ENCODE peak calls at places on chromosomes 2 and 18, in four cellular contexts. M, N, E and F are unnamed samples. For H3K4me1, the result is how much of the 10 kb centered on the place peaks cover.

GRCh38 chr2:235050992-235051351 is 99.2 kb downstream of the SH3BP4 start:
- DNase-seq in M (peak), E (peak), N (no peak), F (peak)

GRCh38 chr2:150806336-150806735 is 318.9 kb upstream of the RND3 start:
- DNase-seq in M (no peak), E (no peak), N (no peak), F (no peak)

GRCh38 chr2:239443102-239443620 is 42.3 kb upstream of the HDAC4 start:
- DNase-seq in M (no peak), N (no peak), E (no peak), F (no peak)

GRCh38 chr2:221539246-221539645 is 32.9 kb downstream of the EPHA4 start:
- DNase-seq in N (no peak), E (no peak), M (no peak), F (no peak)

GRCh38 chr2:228938629-228939028 is 332.5 kb downstream of the PID1 start:
- DNase-seq in E (no peak), N (no peak), M (no peak), F (no peak)

GRCh38 chr2:18176679-18177215 is 298.3 kb downstream of the KCNS3 start:
- DNase-seq in N (no peak), M (no peak), E (no peak), F (no peak)

GRCh38 chr2:28358668-28359201 is 33.9 kb upstream of the FOSL2 start:
- DNase-seq in N (no peak), M (no peak), E (no peak), F (no peak)

GRCh38 chr2:29249666-29250253 is 134.5 kb downstream of the CLIP4 start:
- DNase-seq in E (no peak), M (no peak), N (no peak), F (no peak)

GRCh38 chr2:238133499-238134392 is 4.7 kb upstream of the KLHL30 start:
- DNase-seq in N (no peak), E (peak), M (peak), F (no peak)

GRCh38 chr2:55119711-55120487 is 69.6 kb upstream of the RTN4 start:
- DNase-seq in N (no peak), M (no peak), E (no peak), F (no peak)

GRCh38 chr2:55051026-55051866 is 995 bp upstream of the RTN4 start:
- DNase-seq in E (peak), M (peak), N (no peak), F (peak)

GRCh38 chr2:105969552-105969951 is 224.5 kb downstream of the UXS1 start:
- DNase-seq in M (no peak), N (no peak), E (no peak), F (no peak)

GRCh38 chr2:64727843-64728463 is 74.2 kb upstream of the SERTAD2 start:
- DNase-seq in M (no peak), E (no peak), N (peak), F (no peak)

GRCh38 chr2:218404351-218405145 is 4.9 kb downstream of the CTDSP1 start:
- DNase-seq in E (no peak), M (no peak), N (no peak), F (no peak)

GRCh38 chr2:213806125-213806726 is 522.0 kb downstream of the SPAG16 start:
- DNase-seq in E (no peak), M (peak), N (peak), F (no peak)
- TF ChIP-seq CTCF in E (peak), M (peak), N (peak), F (peak)

DNA sequence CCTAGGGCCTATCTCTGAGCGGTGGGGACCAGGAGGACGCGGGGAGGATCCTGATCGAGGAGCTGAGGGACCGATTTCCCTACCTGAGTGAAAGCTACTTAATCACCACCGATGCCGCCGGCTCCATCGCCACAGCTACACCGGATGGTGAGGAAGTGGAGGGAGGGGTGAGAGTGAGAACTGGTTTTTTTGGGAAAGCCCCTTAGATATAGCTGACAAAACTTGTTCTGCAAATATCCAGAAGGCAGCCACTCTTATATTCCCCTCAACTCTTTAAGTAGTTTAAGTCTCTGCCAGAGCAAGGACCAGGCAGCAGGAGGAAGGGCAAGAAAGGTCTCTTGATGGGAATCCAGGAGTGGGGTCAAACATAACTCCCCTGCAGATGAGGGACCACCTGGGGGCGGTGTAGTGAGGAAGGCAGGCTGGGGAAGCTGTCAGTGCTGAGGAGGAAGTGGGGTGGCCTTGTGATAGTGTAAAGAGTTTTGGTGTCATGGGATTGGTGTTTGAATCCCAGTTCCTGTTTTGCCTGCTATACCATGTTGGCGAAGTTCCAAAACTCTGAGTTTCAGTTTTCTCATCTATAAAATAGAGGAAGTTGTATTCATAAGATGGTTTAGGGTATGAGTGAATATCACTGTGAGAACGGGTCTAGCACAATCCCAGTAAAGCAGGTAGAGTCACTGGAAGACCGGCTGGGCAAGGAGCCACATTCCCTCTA is 3.4 kb downstream of the NAGK start:
- DNase-seq in M (no peak), E (peak), N (peak), F (no peak)
- H3K4me1 ChIP-seq in M (under half), E (half or more), N (under half), F (under half)

DNA sequence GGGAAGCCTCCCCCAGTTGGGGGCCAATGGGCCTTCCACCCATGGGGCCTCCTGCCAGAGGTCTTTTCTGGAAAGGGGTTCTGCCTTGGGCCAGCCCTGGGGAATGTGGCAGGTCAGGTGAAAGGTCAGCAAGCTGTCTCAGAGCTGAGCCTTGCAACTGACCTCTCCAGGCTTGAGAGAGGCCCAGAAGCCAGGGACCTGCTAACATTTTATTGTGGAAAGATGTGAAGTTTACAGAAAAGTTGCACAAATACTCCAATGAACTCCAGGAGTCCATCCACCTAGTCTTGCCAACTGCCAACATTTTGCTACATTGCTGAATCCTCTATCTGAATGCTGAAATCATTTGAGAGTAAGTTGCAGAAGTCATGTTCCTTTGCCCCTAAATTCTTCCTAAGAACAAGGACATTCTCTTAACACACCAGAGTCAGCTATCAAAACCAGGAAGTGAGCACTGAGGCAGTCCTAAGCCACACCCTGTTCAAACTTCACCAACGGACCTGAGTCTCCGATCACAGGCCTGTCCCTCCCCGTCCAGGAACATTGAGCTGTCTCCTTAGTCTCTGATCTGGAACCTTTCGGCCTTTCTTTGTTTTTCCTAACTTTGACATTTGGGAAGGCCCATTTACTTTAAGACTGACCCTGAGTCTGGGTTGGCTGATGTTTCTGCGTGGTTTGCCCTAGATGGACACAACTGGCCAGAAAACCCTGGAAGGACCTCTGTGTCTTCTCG is 4.0 kb downstream of the SNORC start:
- DNase-seq in M (no peak), N (no peak), E (no peak), F (no peak)
- TF ChIP-seq CTCF in M (no peak), N (no peak), E (no peak), F (no peak)

GRCh38 chr18:7683753-7684152 is 116.6 kb downstream of the PTPRM start:
- DNase-seq in N (no peak), E (no peak), M (no peak), F (no peak)
- H3K4me1 ChIP-seq in N (under half), E (half or more), M (under half), F (under half)

DNA sequence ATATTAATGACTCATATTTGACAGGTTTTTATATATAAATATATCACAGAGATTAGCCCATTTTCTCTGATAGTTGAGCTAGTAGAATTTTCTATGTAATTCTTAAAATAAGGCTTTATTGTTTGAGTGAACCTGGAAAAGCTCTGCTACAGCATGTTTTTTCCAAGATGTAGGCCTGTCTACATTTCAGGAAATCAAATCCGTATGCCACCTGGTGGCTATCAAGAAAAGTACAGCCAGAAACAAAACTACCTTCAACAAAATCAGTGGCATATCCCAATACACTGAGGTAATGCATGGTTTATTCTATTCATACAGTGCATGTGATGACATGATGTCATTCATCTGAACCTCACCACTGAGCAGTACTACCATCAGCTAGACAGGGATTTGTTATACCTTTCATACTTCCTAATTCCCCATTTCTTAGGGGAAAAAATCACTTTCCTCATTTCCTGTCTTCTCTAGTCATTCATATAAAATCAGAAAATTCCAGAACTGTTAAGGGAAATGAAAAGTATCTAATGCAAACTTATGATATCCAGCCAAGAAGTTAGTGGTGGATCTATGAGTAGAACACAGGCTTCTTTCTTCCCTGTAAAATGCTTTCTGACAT is 310.4 kb upstream of the SYT4 start:
- DNase-seq in E (no peak), M (peak), N (peak), F (no peak)
- TF ChIP-seq CTCF in E (peak), M (peak), N (peak), F (peak)

DNA sequence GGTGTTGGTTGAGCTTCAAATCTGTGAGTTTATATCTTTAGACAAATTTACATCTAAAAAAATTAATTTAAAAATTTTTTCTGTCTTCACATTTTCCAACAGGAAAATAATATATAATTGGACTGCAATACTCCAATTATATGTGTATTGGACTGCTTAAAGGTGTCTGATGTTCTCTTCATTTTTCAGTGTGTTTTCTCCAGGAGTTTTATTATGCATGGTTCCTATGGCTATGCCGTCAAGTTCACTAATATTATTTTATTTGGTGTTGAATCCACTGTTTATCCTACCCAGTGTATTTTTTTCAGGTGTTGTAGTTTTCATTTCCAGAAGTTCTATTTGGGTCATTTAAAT is 62.1 kb upstream of the CTLA4 start:
- DNase-seq in E (no peak), N (no peak), M (no peak), F (no peak)
- H3K4me1 ChIP-seq in E (under half), N (under half), M (under half), F (under half)

GRCh38 chr2:142877265-142877756 is at the start of gene KYNU:
- DNase-seq in M (no peak), E (no peak), N (no peak), F (no peak)
- TF ChIP-seq CTCF in M (no peak), E (no peak), N (no peak), F (no peak)

GRCh38 chr2:157782057-157782845 is 93.9 kb downstream of the ACVR1 start:
- DNase-seq in E (no peak), N (peak), M (peak), F (no peak)
- H3K4me1 ChIP-seq in E (half or more), N (under half), M (under half), F (under half)

GRCh38 chr2:191501390-191502168 is 176.4 kb upstream of the NABP1 start:
- DNase-seq in M (peak), N (no peak), E (no peak), F (no peak)
- TF ChIP-seq CTCF in M (peak), N (peak), E (peak), F (peak)